ENCODE peak calls at places on chromosome 1, in eight cellular contexts. R is NB4, Z is keratinocyte, T is AG04450, J is kidney, F is omental fat pad, O is cardiac fibroblast, H is PC-3. N is an unnamed sample.

GRCh38 chr1:7783826-7784491 is at the start of gene PER3:
- DNase-seq in R (peak), Z (peak), T (peak), J (peak), F (peak), O (peak), H (peak), N (peak)

GRCh38 chr1:200206761-200207160 is 179.3 kb downstream of the NR5A2 start:
- DNase-seq in R (no peak), Z (no peak), T (no peak), J (no peak), F (no peak), O (peak), H (peak), N (no peak)

GRCh38 chr1:89723144-89723543 is 90.2 kb downstream of the LRRC8C start:
- DNase-seq in R (no peak), Z (no peak), T (no peak), J (no peak), F (no peak), O (no peak), H (no peak), N (no peak)

GRCh38 chr1:40831001-40831732 is 31.0 kb downstream of the CITED4 start:
- DNase-seq in R (no peak), Z (no peak), T (no peak), J (no peak), F (no peak), O (no peak), H (no peak), N (no peak)

GRCh38 chr1:150473659-150474058 is 13.6 kb upstream of the TARS2 start:
- DNase-seq in R (no peak), Z (no peak), T (no peak), J (no peak), F (no peak), O (no peak), H (no peak), N (no peak)

GRCh38 chr1:201471772-201472171 is 2.8 kb upstream of the PHLDA3 start:
- DNase-seq in R (no peak), Z (no peak), T (no peak), J (no peak), F (no peak), O (peak), H (peak), N (no peak)

GRCh38 chr1:14768589-14769304 is 170.3 kb downstream of the KAZN start:
- DNase-seq in R (no peak), Z (no peak), T (no peak), J (no peak), F (no peak), O (no peak), H (no peak), N (no peak)

GRCh38 chr1:61626820-61627219 is 98.1 kb downstream of the TM2D1 start:
- DNase-seq in R (no peak), Z (no peak), T (no peak), J (no peak), F (no peak), O (no peak), H (no peak), N (no peak)

GRCh38 chr1:77504986-77505385 is 177.5 kb downstream of the ZZZ3 start:
- DNase-seq in R (peak), Z (no peak), T (no peak), J (no peak), F (no peak), O (peak), H (peak), N (peak)

GRCh38 chr1:228313536-228314277 is 92.9 kb downstream of the TRIM11 start:
- DNase-seq in R (no peak), Z (no peak), T (no peak), J (no peak), F (no peak), O (no peak), H (no peak), N (no peak)

GRCh38 chr1:32242341-32242851 is 4.6 kb upstream of the FAM167B start:
- DNase-seq in R (peak), Z (no peak), T (no peak), J (no peak), F (no peak), O (peak), H (no peak), N (peak)

GRCh38 chr1:22104074-22104473 is 38.8 kb downstream of the WNT4 start:
- DNase-seq in R (no peak), Z (no peak), T (no peak), J (no peak), F (no peak), O (no peak), H (no peak), N (no peak)

GRCh38 chr1:216700779-216701178 is 22.4 kb downstream of the ESRRG start:
- DNase-seq in R (no peak), Z (no peak), T (no peak), J (no peak), F (no peak), O (no peak), H (peak), N (no peak)

GRCh38 chr1:101262060-101262459 is 25.2 kb downstream of the S1PR1 start:
- DNase-seq in R (peak), Z (no peak), T (no peak), J (no peak), F (no peak), O (no peak), H (peak), N (no peak)

GRCh38 chr1:101259744-101260148 is 22.9 kb downstream of the S1PR1 start:
- DNase-seq in R (peak), Z (peak), T (no peak), J (no peak), F (no peak), O (peak), H (peak), N (no peak)

GRCh38 chr1:101261629-101262028 is 24.8 kb downstream of the S1PR1 start:
- DNase-seq in R (no peak), Z (no peak), T (no peak), J (no peak), F (no peak), O (peak), H (peak), N (no peak)

GRCh38 chr1:101262601-101263348 is 26.0 kb downstream of the S1PR1 start:
- DNase-seq in R (peak), Z (no peak), T (no peak), J (no peak), F (no peak), O (no peak), H (no peak), N (no peak)

GRCh38 chr1:101260531-101260930 is 23.7 kb downstream of the S1PR1 start:
- DNase-seq in R (no peak), Z (no peak), T (no peak), J (no peak), F (no peak), O (peak), H (peak), N (no peak)
- TF ChIP-seq CTCF in R (no peak), Z (no peak), T (no peak), J (no peak), F (no peak), O (no peak), H (no peak), N (no peak)

DNA sequence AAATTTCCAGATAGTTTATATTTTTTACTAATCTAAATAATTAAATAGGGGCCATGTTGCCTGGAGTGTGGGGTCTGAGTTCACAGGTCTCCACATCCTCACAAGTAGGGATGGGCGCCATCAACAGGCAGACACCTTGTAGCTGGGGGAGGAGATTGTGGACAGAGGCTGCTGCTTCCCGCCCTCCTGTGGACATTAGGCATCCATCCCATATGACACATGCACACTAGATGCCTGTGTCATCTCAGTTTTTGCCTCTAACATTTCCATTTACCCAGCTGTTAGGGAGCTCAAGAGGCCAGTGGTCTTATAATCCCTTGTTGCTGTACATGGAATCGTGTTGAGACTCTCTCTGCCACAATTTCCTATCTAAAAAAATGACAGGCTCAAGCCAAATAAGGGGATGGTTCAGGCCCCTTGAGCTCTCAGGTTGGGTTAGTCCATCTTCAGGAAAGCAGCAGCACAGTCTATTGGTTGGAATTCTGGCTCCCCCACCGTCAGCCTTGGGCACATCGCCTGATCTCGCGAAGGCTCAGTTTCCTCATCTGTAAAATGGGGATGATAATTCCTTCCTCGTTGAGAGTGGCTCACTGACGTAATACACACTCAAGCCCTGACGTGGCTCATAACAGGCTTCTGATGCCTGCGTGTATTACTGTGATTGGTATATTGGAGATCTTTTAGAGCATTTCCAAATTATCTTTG is 13.6 kb downstream of the LHX4 start:
- DNase-seq in R (no peak), Z (no peak), T (no peak), J (no peak), F (no peak), O (no peak), H (peak), N (no peak)
- TF ChIP-seq CTCF in R (no peak), Z (peak), T (no peak), J (no peak), F (no peak), O (no peak), H (peak), N (no peak)

GRCh38 chr1:155244368-155245162 is 10.7 kb downstream of the ENTREP3 start:
- DNase-seq in R (peak), Z (peak), T (peak), J (peak), F (peak), O (peak), H (peak), N (peak)
- TF ChIP-seq CTCF in R (peak), Z (peak), T (peak), J (peak), F (peak), O (peak), H (peak), N (peak)

DNA sequence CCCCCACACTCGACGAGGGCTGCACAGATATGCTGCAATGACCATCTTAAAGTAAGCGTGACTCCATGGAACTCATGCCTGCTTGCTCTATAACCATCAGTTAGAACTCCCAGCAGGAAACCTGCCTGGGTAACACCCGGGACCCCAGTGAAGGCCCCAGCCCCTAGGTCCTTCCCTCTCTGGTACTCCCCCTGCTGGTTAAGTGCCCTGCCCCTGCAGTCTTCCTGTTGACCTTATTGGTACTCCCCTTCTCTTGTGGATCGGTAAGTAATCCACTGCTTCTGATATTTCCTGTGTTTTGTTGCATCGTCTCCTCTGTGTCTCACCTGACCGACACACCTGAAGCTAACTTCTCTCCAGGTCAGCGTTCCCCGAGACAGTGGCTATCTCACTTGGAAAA is 104.8 kb upstream of the COG2 start:
- DNase-seq in R (peak), Z (no peak), T (no peak), J (no peak), F (no peak), O (no peak), H (no peak), N (no peak)
- TF ChIP-seq CTCF in R (peak), Z (peak), T (no peak), J (no peak), F (no peak), O (peak), H (peak), N (no peak)

GRCh38 chr1:35290452-35290851 is 21.9 kb downstream of the ZMYM4 start:
- DNase-seq in R (no peak), Z (no peak), T (no peak), J (no peak), F (no peak), O (no peak), H (no peak), N (no peak)

GRCh38 chr1:35282172-35282571 is 13.7 kb downstream of the ZMYM4 start:
- DNase-seq in R (no peak), Z (no peak), T (no peak), J (no peak), F (no peak), O (no peak), H (no peak), N (no peak)

GRCh38 chr1:35284852-35285251 is 16.3 kb downstream of the ZMYM4 start:
- DNase-seq in R (no peak), Z (no peak), T (no peak), J (no peak), F (no peak), O (no peak), H (no peak), N (no peak)

GRCh38 chr1:35288761-35289160 is 20.3 kb downstream of the ZMYM4 start:
- DNase-seq in R (no peak), Z (no peak), T (no peak), J (no peak), F (no peak), O (peak), H (peak), N (no peak)

DNA sequence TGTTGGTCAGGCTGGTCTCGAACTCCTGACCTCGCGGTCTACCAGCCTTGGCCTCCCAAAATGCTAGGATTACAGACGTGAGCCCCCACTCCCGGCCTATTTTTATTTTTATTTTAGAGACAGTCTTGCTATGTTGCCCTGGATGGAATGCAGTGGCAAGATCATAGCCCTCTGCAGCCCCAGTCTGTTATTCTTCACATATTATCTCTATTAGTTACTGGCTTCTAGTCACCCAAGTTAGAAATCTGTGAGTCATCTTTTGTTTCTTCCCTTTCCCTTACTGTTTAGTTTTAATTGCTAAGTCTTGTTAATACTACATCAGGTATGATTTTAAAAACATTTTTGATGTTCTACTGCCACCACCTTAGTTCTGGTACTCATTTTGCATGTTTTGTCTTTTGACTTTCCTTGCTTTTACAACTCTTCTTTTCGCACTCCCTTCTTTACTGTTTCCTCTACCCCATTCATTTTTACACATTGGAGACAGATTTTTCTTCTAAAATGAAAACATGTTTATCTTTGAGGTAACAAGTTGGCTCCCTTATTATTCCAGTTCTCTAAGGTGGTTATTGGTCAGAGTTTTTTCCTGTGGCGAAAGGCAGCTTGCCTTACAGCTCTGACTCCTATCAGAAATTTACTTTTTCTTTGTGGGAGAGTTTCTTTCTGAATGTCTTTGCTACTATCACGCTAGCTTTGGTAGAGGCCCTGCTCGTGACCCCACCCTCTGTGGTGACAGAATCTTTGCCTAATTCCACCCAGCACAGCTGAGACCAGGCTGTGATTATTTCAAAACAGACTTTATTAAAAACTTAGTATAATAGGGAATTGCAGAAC is 19.5 kb downstream of the ZMYM4 start:
- DNase-seq in R (no peak), Z (no peak), T (no peak), J (no peak), F (no peak), O (peak), H (peak), N (no peak)
- TF ChIP-seq CTCF in R (no peak), Z (no peak), T (no peak), J (no peak), F (no peak), O (no peak), H (no peak), N (no peak)

GRCh38 chr1:19640363-19641316 is 3.5 kb upstream of the NBL1 start:
- DNase-seq in R (no peak), Z (peak), T (no peak), J (no peak), F (no peak), O (no peak), H (peak), N (no peak)

GRCh38 chr1:19644761-19645543 is 841 bp downstream of the NBL1 start:
- DNase-seq in R (peak), Z (no peak), T (no peak), J (peak), F (no peak), O (peak), H (peak), N (peak)

GRCh38 chr1:19643602-19644419 is at the start of gene NBL1:
- DNase-seq in R (peak), Z (no peak), T (no peak), J (peak), F (no peak), O (peak), H (peak), N (peak)

GRCh38 chr1:19644422-19644760 is 280 bp downstream of the NBL1 start:
- DNase-seq in R (no peak), Z (no peak), T (no peak), J (no peak), F (no peak), O (no peak), H (no peak), N (peak)

DNA sequence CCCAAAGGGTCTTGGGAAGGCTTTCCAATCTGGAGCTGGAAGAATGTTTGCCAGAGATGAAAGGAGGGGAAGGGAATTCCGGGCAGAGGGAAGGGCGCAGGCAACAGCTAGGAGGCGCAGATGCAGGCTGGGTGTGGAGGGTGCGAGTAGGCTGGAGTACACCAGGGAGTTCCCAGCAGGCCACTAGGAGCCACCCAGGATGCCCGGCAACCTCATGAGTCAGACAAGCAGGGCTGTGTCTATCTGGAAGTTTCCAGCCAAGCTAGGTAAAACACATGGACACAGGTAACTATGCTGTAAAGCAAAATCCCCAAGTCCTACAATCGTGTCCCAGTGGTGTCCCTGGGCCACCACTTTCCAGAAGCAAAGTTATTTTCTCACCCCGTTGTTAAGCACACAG is 998 bp upstream of the NBL1 start:
- DNase-seq in R (no peak), Z (peak), T (no peak), J (no peak), F (no peak), O (peak), H (peak), N (no peak)
- TF ChIP-seq CTCF in R (no peak), Z (peak), T (no peak), J (no peak), F (no peak), O (peak), H (peak), N (no peak)

N was measured in GM20000.